ENCODE peak calls at places on chromosomes 4 and X, in ten cellular contexts. V is aorta; T is colonic mucosa; Y is PC-3; N is GM23338; S is HCT116; C is CD4-positive, alpha-beta T cell; K is HepG2; W is uterus; M is substantia nigra. B is an unnamed sample.
A peak's percentile ranks its signal among the peaks of the same experiment; 100 is the strongest.

GRCh38 chrX:39174761-39175417 is 373.6 kb downstream of the MID1IP1 start:
- DNase-seq in V (no peak), T (peak; percentile 67), Y (peak; percentile 4), N (no peak), S (no peak), C (peak; percentile 41), K (no peak), W (peak; percentile 34), M (no peak), B (peak; percentile 50)

GRCh38 chr4:150699599-150699998 is 117.6 kb downstream of the MAB21L2 start:
- DNase-seq in V (no peak), T (no peak), Y (peak; percentile 37), N (no peak), S (no peak), C (no peak), K (no peak), W (no peak), M (no peak), B (no peak)

GRCh38 chrX:118644378-118644777 is 83.0 kb upstream of the IL13RA1 start:
- DNase-seq in V (no peak), T (no peak), Y (peak; percentile 60), N (no peak), S (peak; percentile 40), C (no peak), K (peak; percentile 54), W (no peak), M (no peak), B (no peak)

GRCh38 chr4:56445699-56446098 is 9.6 kb downstream of the PAICS start:
- DNase-seq in V (no peak), T (no peak), Y (no peak), N (no peak), S (no peak), C (no peak), K (no peak), W (no peak), M (no peak), B (no peak)

GRCh38 chrX:107646736-107647135 is 18.4 kb downstream of the PRPS1 start:
- DNase-seq in V (no peak), T (no peak), Y (no peak), N (no peak), S (no peak), C (no peak), K (no peak), W (no peak), M (no peak), B (no peak)

GRCh38 chr4:183733181-183733580 is 74.1 kb downstream of the TRAPPC11 start:
- DNase-seq in V (no peak), T (no peak), Y (no peak), N (no peak), S (no peak), C (no peak), K (no peak), W (no peak), M (no peak), B (no peak)

GRCh38 chrX:31038585-31039326 is 33.1 kb downstream of the FTHL17 start:
- DNase-seq in V (no peak), T (peak; percentile 30), Y (peak; percentile 46), N (peak; percentile 58), S (no peak), C (no peak), K (peak; percentile 16), W (no peak), M (no peak), B (peak; percentile 49)

GRCh38 chr4:184163813-184164212 is 53.9 kb downstream of the ENPP6 start:
- DNase-seq in V (no peak), T (peak; percentile 33), Y (peak; percentile 45), N (peak; percentile 88), S (no peak), C (no peak), K (peak; percentile 26), W (peak; percentile 27), M (no peak), B (peak; percentile 52)

GRCh38 chr4:163392328-163392727 is 48.6 kb downstream of the NPY5R start:
- DNase-seq in V (no peak), T (no peak), Y (no peak), N (no peak), S (no peak), C (no peak), K (no peak), W (no peak), M (no peak), B (no peak)

GRCh38 chr4:163395758-163396157 is 52.1 kb downstream of the NPY5R start:
- DNase-seq in V (no peak), T (no peak), Y (no peak), N (no peak), S (no peak), C (no peak), K (no peak), W (no peak), M (no peak), B (no peak)

GRCh38 chr4:163395055-163395454 is 51.4 kb downstream of the NPY5R start:
- DNase-seq in V (no peak), T (no peak), Y (no peak), N (no peak), S (no peak), C (no peak), K (no peak), W (no peak), M (no peak), B (no peak)

GRCh38 chr4:163393471-163393870 is 49.8 kb downstream of the NPY5R start:
- DNase-seq in V (no peak), T (no peak), Y (no peak), N (no peak), S (no peak), C (no peak), K (no peak), W (no peak), M (no peak), B (no peak)

DNA sequence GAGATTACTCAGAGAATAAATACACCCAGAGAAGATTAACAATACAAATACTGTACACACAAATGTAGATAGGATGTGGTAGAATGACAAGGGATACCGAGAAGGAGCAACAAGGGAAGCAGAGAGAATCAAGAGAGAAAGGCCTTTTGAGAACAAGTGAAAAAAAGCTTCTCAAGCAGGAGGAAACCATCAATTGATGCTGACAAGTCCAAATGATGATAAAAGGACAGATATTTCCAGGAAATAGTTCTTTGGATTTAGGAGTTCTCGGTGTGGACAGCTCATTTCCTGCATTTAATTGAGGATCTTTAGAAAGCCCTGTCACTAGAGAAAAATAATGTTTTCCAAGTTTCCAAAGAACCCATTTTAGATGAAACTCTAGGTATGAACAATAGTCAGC is 48.1 kb downstream of the NPY5R start:
- DNase-seq in V (no peak), T (no peak), Y (no peak), N (no peak), S (no peak), C (no peak), K (no peak), W (no peak), M (no peak), B (no peak)
- H3K27ac ChIP-seq in V (no peak overlapping the region), T (no peak overlapping the region), Y (no peak overlapping the region), N (no peak overlapping the region), S (no peak overlapping the region), C (no peak overlapping the region), K (no peak overlapping the region), W (no peak overlapping the region), M (no peak overlapping the region), B (no peak overlapping the region)

GRCh38 chr4:2261110-2261852 is 628 bp downstream of the MXD4 start:
- DNase-seq in V (peak; percentile 89), T (peak; percentile 62), Y (peak; percentile 37), N (peak; percentile 68), S (no peak), C (peak; percentile 49), K (no peak), W (peak; percentile 51), M (no peak), B (peak; percentile 61)
- H3K27ac ChIP-seq in V (peak overlapping the region; percentile 32), T (peak overlapping the region; percentile 77), Y (no peak overlapping the region), N (no peak overlapping the region), S (peak overlapping the region; percentile 88), C (peak overlapping the region; percentile 38), K (peak overlapping the region; percentile 66), W (peak overlapping the region; percentile 89), M (peak overlapping the region; percentile 80), B (peak overlapping the region; percentile 86)

GRCh38 chr4:94639298-94639697 is 118.5 kb upstream of the BMPR1B start:
- DNase-seq in V (no peak), T (no peak), Y (no peak), N (no peak), S (no peak), C (no peak), K (no peak), W (no peak), M (no peak), B (no peak)

GRCh38 chr4:94640151-94640550 is 117.6 kb upstream of the BMPR1B start:
- DNase-seq in V (no peak), T (no peak), Y (no peak), N (no peak), S (no peak), C (no peak), K (no peak), W (no peak), M (no peak), B (no peak)

GRCh38 chr4:94636004-94636403 is 121.8 kb upstream of the BMPR1B start:
- DNase-seq in V (no peak), T (no peak), Y (peak; percentile 8), N (no peak), S (no peak), C (no peak), K (no peak), W (no peak), M (no peak), B (no peak)

GRCh38 chr4:94642561-94642866 is 115.2 kb upstream of the BMPR1B start:
- DNase-seq in V (no peak), T (no peak), Y (no peak), N (no peak), S (peak; percentile 31), C (no peak), K (no peak), W (no peak), M (no peak), B (no peak)

GRCh38 chr4:94641702-94642560 is 115.8 kb upstream of the BMPR1B start:
- DNase-seq in V (no peak), T (no peak), Y (peak; percentile 77), N (no peak), S (peak; percentile 64), C (no peak), K (peak; percentile 10), W (no peak), M (no peak), B (no peak)
- H3K27ac ChIP-seq in V (peak overlapping the region; percentile 67), T (no peak overlapping the region), Y (peak overlapping the region; percentile 96), N (no peak overlapping the region), S (peak overlapping the region; percentile 4), C (no peak overlapping the region), K (no peak overlapping the region), W (no peak overlapping the region), M (no peak overlapping the region), B (no peak overlapping the region)

DNA sequence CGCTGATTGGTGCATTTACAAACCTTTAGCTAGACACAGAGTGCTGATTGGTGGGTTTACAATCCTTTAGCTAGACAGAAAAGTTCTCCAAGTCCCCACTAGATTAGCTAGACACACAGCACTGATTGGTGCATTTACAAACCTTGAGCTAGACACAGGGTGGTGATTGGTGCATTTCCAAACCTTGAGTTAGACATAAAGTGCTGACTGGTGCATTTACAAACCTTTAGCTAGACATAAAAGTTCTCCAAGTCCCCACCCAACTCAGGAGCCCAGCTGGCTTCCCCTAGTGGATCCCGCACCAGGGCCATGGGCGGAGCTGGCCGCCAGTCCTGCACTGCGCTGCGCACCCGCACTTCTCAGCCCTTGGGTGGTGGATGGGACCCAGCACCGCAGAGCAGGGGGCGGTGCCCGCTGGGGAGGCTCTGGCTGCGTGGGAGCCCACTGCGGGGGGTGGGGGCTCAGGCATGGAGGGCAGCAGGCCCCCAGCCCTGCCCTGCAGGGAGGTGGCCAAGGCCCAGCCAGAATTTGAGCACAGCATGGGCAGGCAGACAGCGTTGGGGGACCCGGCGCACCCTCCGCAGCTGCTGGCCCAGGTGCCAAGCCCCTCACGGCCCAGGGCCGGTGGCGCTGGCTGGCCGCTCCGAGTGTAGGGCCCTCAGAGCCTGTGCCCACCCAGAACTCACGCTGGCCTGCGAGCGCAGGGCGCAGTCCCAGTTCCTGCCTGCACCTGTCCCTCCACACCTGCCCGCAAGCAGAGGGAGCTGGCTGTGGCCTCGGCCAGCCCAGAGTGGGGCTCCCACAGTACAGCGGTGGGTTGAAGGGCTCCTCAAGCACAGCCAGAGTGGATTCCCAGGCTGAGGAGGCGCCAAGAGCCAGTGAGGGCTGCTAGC is 608.9 kb upstream of the LCORL start:
- DNase-seq in V (peak; percentile 50), T (no peak), Y (no peak), N (no peak), S (no peak), C (no peak), K (no peak), W (no peak), M (no peak), B (no peak)
- H3K27ac ChIP-seq in V (no peak overlapping the region), T (no peak overlapping the region), Y (no peak overlapping the region), N (no peak overlapping the region), S (no peak overlapping the region), C (no peak overlapping the region), K (no peak overlapping the region), W (no peak overlapping the region), M (no peak overlapping the region), B (no peak overlapping the region)

B was measured in right cardiac atrium.